ENCODE peak calls at places on chromosomes 7 and 10, in six cellular contexts. One of them, this sample, is unnamed.

GRCh38 chr7:105020926-105021325 is 6.9 kb downstream of the KMT2E start:
- DNase-seq in cardiac muscle cell: no peak
- DNase-seq in GM04504: no peak
- DNase-seq in T-helper 22 cell: no peak
- DNase-seq in activated CD8-positive, alpha-beta memory T cell treated with anti-CD3 and anti-CD28 coated beads, Interleukin-2, amount 50 U/mL, for 4 hours: no peak
- DNase-seq in lung: no peak
- DNase-seq in this sample: no peak

GRCh38 chr7:93902777-93903423 is 3.5 kb upstream of the GNGT1 start:
- DNase-seq in lung: no peak
- DNase-seq in cardiac muscle cell: peak
- DNase-seq in GM04504: no peak
- DNase-seq in T-helper 22 cell: no peak
- DNase-seq in activated CD8-positive, alpha-beta memory T cell treated with anti-CD3 and anti-CD28 coated beads, Interleukin-2, amount 50 U/mL, for 4 hours: no peak
- DNase-seq in this sample: peak

GRCh38 chr7:69403169-69403568 is 195.1 kb upstream of the AUTS2 start:
- DNase-seq in GM04504: no peak
- DNase-seq in cardiac muscle cell: peak
- DNase-seq in T-helper 22 cell: no peak
- DNase-seq in lung: no peak
- DNase-seq in activated CD8-positive, alpha-beta memory T cell treated with anti-CD3 and anti-CD28 coated beads, Interleukin-2, amount 50 U/mL, for 4 hours: no peak
- DNase-seq in this sample: no peak

GRCh38 chr7:105691029-105691691 is 109.9 kb upstream of the EFCAB10 start:
- DNase-seq in activated CD8-positive, alpha-beta memory T cell treated with anti-CD3 and anti-CD28 coated beads, Interleukin-2, amount 50 U/mL, for 4 hours: peak
- DNase-seq in GM04504: peak
- DNase-seq in T-helper 22 cell: peak
- DNase-seq in lung: no peak
- DNase-seq in cardiac muscle cell: no peak
- DNase-seq in this sample: peak

GRCh38 chr10:133258066-133258817 is 18.4 kb downstream of the ADAM8 start:
- DNase-seq in cardiac muscle cell: no peak
- DNase-seq in lung: peak
- DNase-seq in T-helper 22 cell: no peak
- DNase-seq in activated CD8-positive, alpha-beta memory T cell treated with anti-CD3 and anti-CD28 coated beads, Interleukin-2, amount 50 U/mL, for 4 hours: no peak
- DNase-seq in GM04504: no peak
- DNase-seq in this sample: no peak

GRCh38 chr7:3992841-3993240 is 689.3 kb upstream of the FOXK1 start:
- DNase-seq in T-helper 22 cell: no peak
- DNase-seq in lung: no peak
- DNase-seq in activated CD8-positive, alpha-beta memory T cell treated with anti-CD3 and anti-CD28 coated beads, Interleukin-2, amount 50 U/mL, for 4 hours: no peak
- DNase-seq in cardiac muscle cell: no peak
- DNase-seq in GM04504: no peak
- DNase-seq in this sample: no peak

GRCh38 chr7:134593530-134594392 is 44.9 kb downstream of the AKR1B15 start:
- DNase-seq in cardiac muscle cell: peak
- DNase-seq in T-helper 22 cell: no peak
- DNase-seq in activated CD8-positive, alpha-beta memory T cell treated with anti-CD3 and anti-CD28 coated beads, Interleukin-2, amount 50 U/mL, for 4 hours: no peak
- DNase-seq in lung: peak
- DNase-seq in GM04504: peak
- DNase-seq in this sample: peak

GRCh38 chr7:23470290-23471089 is at the start of gene IGF2BP3:
- DNase-seq in cardiac muscle cell: peak
- DNase-seq in lung: no peak
- DNase-seq in activated CD8-positive, alpha-beta memory T cell treated with anti-CD3 and anti-CD28 coated beads, Interleukin-2, amount 50 U/mL, for 4 hours: peak
- DNase-seq in T-helper 22 cell: no peak
- DNase-seq in GM04504: peak
- DNase-seq in this sample: no peak

GRCh38 chr10:53580465-53580864 is 807.9 kb upstream of the MBL2 start:
- DNase-seq in cardiac muscle cell: no peak
- DNase-seq in GM04504: no peak
- DNase-seq in T-helper 22 cell: no peak
- DNase-seq in lung: no peak
- DNase-seq in activated CD8-positive, alpha-beta memory T cell treated with anti-CD3 and anti-CD28 coated beads, Interleukin-2, amount 50 U/mL, for 4 hours: no peak
- DNase-seq in this sample: no peak

GRCh38 chr7:13288516-13288915 is 601.1 kb downstream of the ARL4A start:
- DNase-seq in lung: no peak
- DNase-seq in activated CD8-positive, alpha-beta memory T cell treated with anti-CD3 and anti-CD28 coated beads, Interleukin-2, amount 50 U/mL, for 4 hours: no peak
- DNase-seq in cardiac muscle cell: no peak
- DNase-seq in T-helper 22 cell: no peak
- DNase-seq in GM04504: no peak
- DNase-seq in this sample: no peak

GRCh38 chr10:58976254-58976653 is 200.2 kb upstream of the PHYHIPL start:
- DNase-seq in lung: no peak
- DNase-seq in cardiac muscle cell: no peak
- DNase-seq in GM04504: no peak
- DNase-seq in T-helper 22 cell: no peak
- DNase-seq in activated CD8-positive, alpha-beta memory T cell treated with anti-CD3 and anti-CD28 coated beads, Interleukin-2, amount 50 U/mL, for 4 hours: no peak
- DNase-seq in this sample: no peak

GRCh38 chr7:55622241-55622835 is 50.0 kb upstream of the VOPP1 start:
- DNase-seq in lung: no peak
- DNase-seq in cardiac muscle cell: no peak
- DNase-seq in activated CD8-positive, alpha-beta memory T cell treated with anti-CD3 and anti-CD28 coated beads, Interleukin-2, amount 50 U/mL, for 4 hours: no peak
- DNase-seq in GM04504: no peak
- DNase-seq in T-helper 22 cell: no peak
- DNase-seq in this sample: peak

GRCh38 chr7:70786076-70786475 is 345.9 kb upstream of the GALNT17 start:
- DNase-seq in activated CD8-positive, alpha-beta memory T cell treated with anti-CD3 and anti-CD28 coated beads, Interleukin-2, amount 50 U/mL, for 4 hours: no peak
- DNase-seq in cardiac muscle cell: no peak
- DNase-seq in GM04504: no peak
- DNase-seq in lung: no peak
- DNase-seq in T-helper 22 cell: no peak
- DNase-seq in this sample: no peak

GRCh38 chr7:2637066-2637471 is 5.3 kb downstream of the TTYH3 start:
- DNase-seq in lung: no peak
- DNase-seq in cardiac muscle cell: no peak
- DNase-seq in activated CD8-positive, alpha-beta memory T cell treated with anti-CD3 and anti-CD28 coated beads, Interleukin-2, amount 50 U/mL, for 4 hours: no peak
- DNase-seq in GM04504: no peak
- DNase-seq in T-helper 22 cell: no peak
- DNase-seq in this sample: no peak

GRCh38 chr7:53473371-53473770 is 437.9 kb downstream of the POM121L12 start:
- DNase-seq in GM04504: no peak
- DNase-seq in T-helper 22 cell: no peak
- DNase-seq in cardiac muscle cell: no peak
- DNase-seq in activated CD8-positive, alpha-beta memory T cell treated with anti-CD3 and anti-CD28 coated beads, Interleukin-2, amount 50 U/mL, for 4 hours: no peak
- DNase-seq in lung: no peak
- DNase-seq in this sample: no peak

GRCh38 chr7:1314021-1314907 is 81.6 kb downstream of the UNCX start:
- DNase-seq in activated CD8-positive, alpha-beta memory T cell treated with anti-CD3 and anti-CD28 coated beads, Interleukin-2, amount 50 U/mL, for 4 hours: no peak
- DNase-seq in cardiac muscle cell: no peak
- DNase-seq in T-helper 22 cell: no peak
- DNase-seq in GM04504: no peak
- DNase-seq in lung: no peak
- DNase-seq in this sample: no peak

GRCh38 chr10:110017940-110018339 is 10.2 kb downstream of the ADD3 start:
- DNase-seq in T-helper 22 cell: no peak
- DNase-seq in lung: no peak
- DNase-seq in activated CD8-positive, alpha-beta memory T cell treated with anti-CD3 and anti-CD28 coated beads, Interleukin-2, amount 50 U/mL, for 4 hours: no peak
- DNase-seq in GM04504: peak
- DNase-seq in cardiac muscle cell: no peak
- DNase-seq in this sample: no peak

GRCh38 chr10:119541459-119542356 is 811 bp downstream of the RGS10 start:
- DNase-seq in lung: peak
- DNase-seq in activated CD8-positive, alpha-beta memory T cell treated with anti-CD3 and anti-CD28 coated beads, Interleukin-2, amount 50 U/mL, for 4 hours: peak
- DNase-seq in GM04504: no peak
- DNase-seq in cardiac muscle cell: no peak
- DNase-seq in T-helper 22 cell: no peak
- DNase-seq in this sample: no peak

GRCh38 chr7:135980665-135981180 is 3.6 kb upstream of the MTPN start:
- DNase-seq in T-helper 22 cell: peak
- DNase-seq in activated CD8-positive, alpha-beta memory T cell treated with anti-CD3 and anti-CD28 coated beads, Interleukin-2, amount 50 U/mL, for 4 hours: peak
- DNase-seq in GM04504: peak
- DNase-seq in lung: peak
- DNase-seq in cardiac muscle cell: no peak
- DNase-seq in this sample: no peak

GRCh38 chr10:66877359-66877758 is 48.5 kb upstream of the LRRTM3 start:
- DNase-seq in lung: no peak
- DNase-seq in activated CD8-positive, alpha-beta memory T cell treated with anti-CD3 and anti-CD28 coated beads, Interleukin-2, amount 50 U/mL, for 4 hours: no peak
- DNase-seq in GM04504: no peak
- DNase-seq in cardiac muscle cell: no peak
- DNase-seq in T-helper 22 cell: no peak
- DNase-seq in this sample: no peak

GRCh38 chr7:46682841-46683624 is 762.0 kb upstream of the IGFBP3 start:
- DNase-seq in activated CD8-positive, alpha-beta memory T cell treated with anti-CD3 and anti-CD28 coated beads, Interleukin-2, amount 50 U/mL, for 4 hours: no peak
- DNase-seq in lung: no peak
- DNase-seq in T-helper 22 cell: no peak
- DNase-seq in cardiac muscle cell: no peak
- DNase-seq in GM04504: no peak
- DNase-seq in this sample: no peak

GRCh38 chr10:28393956-28394568 is 91.2 kb upstream of the MPP7 start:
- DNase-seq in activated CD8-positive, alpha-beta memory T cell treated with anti-CD3 and anti-CD28 coated beads, Interleukin-2, amount 50 U/mL, for 4 hours: peak
- DNase-seq in cardiac muscle cell: peak
- DNase-seq in GM04504: peak
- DNase-seq in lung: peak
- DNase-seq in T-helper 22 cell: peak
- DNase-seq in this sample: peak

This sample was measured in kidney glomerular epithelial cell.